ENCODE peak calls at places on chromosomes 5 and 9, in four cellular contexts. A is sigmoid colon, P is fibroblast of lung, T is ovary. E is an unnamed sample.

GRCh38 chr5:94288937-94289336 is 329.5 kb downstream of the KIAA0825 start:
- DNase-seq in A (no peak), P (peak), T (no peak), E (no peak)

GRCh38 chr9:99135498-99135897 is 30.6 kb downstream of the TGFBR1 start:
- DNase-seq in A (no peak), P (no peak), T (no peak), E (no peak)

GRCh38 chr5:40288791-40289475 is 390.8 kb upstream of the PTGER4 start:
- DNase-seq in A (no peak), P (peak), T (no peak), E (no peak)

GRCh38 chr5:90689064-90689463 is 130.5 kb downstream of the ADGRV1 start:
- DNase-seq in A (no peak), P (no peak), T (no peak), E (no peak)

GRCh38 chr5:172364773-172365172 is 81.2 kb upstream of the UBTD2 start:
- DNase-seq in A (no peak), P (no peak), T (no peak), E (no peak)

GRCh38 chr9:37449877-37450632 is 15.2 kb downstream of the ZBTB5 start:
- DNase-seq in A (no peak), P (no peak), T (no peak), E (no peak)

GRCh38 chr9:134293576-134294227 is 32.6 kb upstream of the RXRA start:
- DNase-seq in A (no peak), P (peak), T (peak), E (peak)

GRCh38 chr9:136726631-136727191 is 14.3 kb downstream of the DIPK1B start:
- DNase-seq in A (no peak), P (peak), T (no peak), E (no peak)

GRCh38 chr5:151348789-151349188 is 1.4 kb upstream of the SLC36A2 start:
- DNase-seq in A (no peak), P (no peak), T (no peak), E (no peak)

GRCh38 chr5:35095366-35095765 is 47.6 kb upstream of the AGXT2 start:
- DNase-seq in A (no peak), P (no peak), T (no peak), E (no peak)

GRCh38 chr9:38339087-38339486 is 53.4 kb upstream of the ALDH1B1 start:
- DNase-seq in A (no peak), P (peak), T (no peak), E (no peak)

GRCh38 chr9:76895186-76895585 is 10.7 kb downstream of the PRUNE2 start:
- DNase-seq in A (peak), P (no peak), T (no peak), E (no peak)

GRCh38 chr5:173204185-173204979 is 30.6 kb downstream of the NKX2-5 start:
- DNase-seq in A (no peak), P (peak), T (no peak), E (no peak)

GRCh38 chr9:34587271-34587670 is 2.3 kb downstream of the CNTFR start:
- DNase-seq in A (no peak), P (no peak), T (no peak), E (no peak)

GRCh38 chr5:72228957-72229356 is 91.1 kb downstream of the MRPS27 start:
- DNase-seq in A (no peak), P (no peak), T (no peak), E (no peak)

GRCh38 chr9:87280421-87280820 is 217.2 kb upstream of the DAPK1 start:
- DNase-seq in A (no peak), P (peak), T (no peak), E (no peak)

GRCh38 chr5:109163336-109163735 is 246.4 kb downstream of the PJA2 start:
- DNase-seq in A (no peak), P (no peak), T (no peak), E (no peak)

GRCh38 chr5:81719743-81720142 is 31.2 kb downstream of the SSBP2 start:
- DNase-seq in A (no peak), P (no peak), T (no peak), E (no peak)

GRCh38 chr5:157143127-157143959 is 678 bp upstream of the MED7 start:
- DNase-seq in A (peak), P (no peak), T (peak), E (peak)

GRCh38 chr5:150350524-150351344 is 6.8 kb upstream of the TCOF1 start:
- DNase-seq in A (peak), P (peak), T (peak), E (peak)

GRCh38 chr5:106397700-106398099 is 1273.0 kb downstream of the EFNA5 start:
- DNase-seq in A (no peak), P (peak), T (no peak), E (no peak)

GRCh38 chr5:136075339-136075885 is 46.6 kb downstream of the TGFBI start:
- DNase-seq in A (no peak), P (no peak), T (no peak), E (no peak)

GRCh38 chr5:128574041-128574440 is 36.0 kb upstream of the FBN2 start:
- DNase-seq in A (no peak), P (no peak), T (no peak), E (no peak)

GRCh38 chr5:89972901-89973300 is 436.7 kb downstream of the CETN3 start:
- DNase-seq in A (no peak), P (no peak), T (no peak), E (no peak)

GRCh38 chr5:83472508-83473343 is 1.2 kb downstream of the VCAN start:
- DNase-seq in A (peak), P (peak), T (no peak), E (peak)

GRCh38 chr5:135850231-135850630 is 15.8 kb downstream of the SLC25A48 start:
- DNase-seq in A (no peak), P (no peak), T (no peak), E (no peak)

GRCh38 chr9:135503371-135504261 is 3.1 kb downstream of the MRPS2 start:
- DNase-seq in A (peak), P (no peak), T (peak), E (no peak)
- TF ChIP-seq CTCF in A (no peak), P (no peak), T (no peak), E (no peak)

GRCh38 chr9:69014013-69014412 is at the start of gene PRKACG:
- DNase-seq in A (no peak), P (no peak), T (no peak), E (no peak)
- H3K27ac ChIP-seq in A (no peak), P (no peak), T (no peak), E (no peak)

GRCh38 chr9:131641618-131642495 is 96.5 kb downstream of the PRRT1B start:
- DNase-seq in A (peak), P (peak), T (no peak), E (no peak)
- TF ChIP-seq CTCF in A (no peak), P (no peak), T (no peak), E (no peak)

DNA sequence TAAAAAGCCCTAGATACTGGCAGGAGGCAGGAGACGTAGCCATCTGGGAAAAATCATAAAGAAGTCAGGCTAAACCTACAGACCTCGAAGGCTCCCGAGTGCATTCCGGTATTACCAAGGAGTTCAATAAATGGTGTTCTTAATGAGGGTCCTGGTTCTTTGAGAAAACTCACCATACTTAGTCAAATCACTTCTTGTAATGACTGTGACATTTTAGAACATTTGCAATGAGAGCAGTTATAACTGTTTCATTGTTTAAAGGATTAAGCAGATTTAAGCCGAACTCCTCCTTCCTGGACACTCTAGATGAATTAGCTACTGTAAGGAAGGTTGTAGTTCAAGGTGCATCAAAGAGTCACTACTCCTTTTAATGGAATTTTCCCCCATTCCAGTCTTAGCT is 67.8 kb downstream of the EFNA5 start:
- DNase-seq in A (no peak), P (no peak), T (no peak), E (no peak)
- H3K27ac ChIP-seq in A (no peak), P (no peak), T (no peak), E (no peak)

DNA sequence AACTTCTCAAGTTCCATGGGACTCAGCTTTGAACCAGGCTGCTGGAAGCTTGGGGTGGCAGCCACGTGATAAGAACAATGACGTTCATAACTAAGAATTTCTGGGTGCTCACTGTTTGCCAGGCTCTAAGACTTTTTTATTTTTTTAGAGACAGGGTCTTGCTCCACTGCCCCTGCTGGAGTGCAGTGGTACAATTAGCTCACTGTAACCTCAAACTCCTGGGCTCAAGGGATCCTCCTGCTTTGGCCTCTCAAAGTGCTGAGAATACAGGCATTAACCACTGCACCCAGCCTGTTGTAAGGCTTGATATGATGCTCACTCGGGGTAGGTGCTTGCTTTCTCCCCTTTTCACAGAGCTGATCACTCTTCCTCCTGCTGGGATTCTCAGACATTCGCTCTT is 38.7 kb downstream of the PTPN3 start:
- DNase-seq in A (no peak), P (no peak), T (no peak), E (no peak)
- TF ChIP-seq CTCF in A (no peak), P (no peak), T (no peak), E (no peak)